ENCODE peak calls at places on chromosomes 6 and 20, in six cellular contexts. L is endothelial cell; K is body of pancreas; T is T47D; I is effector CD4-positive, alpha-beta T cell; U is activated T-helper 1 cell treated with anti-CD3 and anti-CD28 coated beads, Interleukin-2, amount 50 U/mL, for 16 hours. O is an unnamed sample.

GRCh38 chr6:109441069-109441816 is 719 bp downstream of the SMPD2 start:
- DNase-seq in L (peak), K (peak), T (peak), I (peak), U (peak), O (peak)

GRCh38 chr6:158647501-158647900 is 2.4 kb upstream of the SYTL3 start:
- DNase-seq in L (no peak), K (no peak), T (no peak), I (no peak), U (no peak), O (no peak)

GRCh38 chr6:11163932-11164331 is 52.4 kb upstream of the ERVFRD-1 start:
- DNase-seq in L (no peak), K (no peak), T (no peak), I (no peak), U (no peak), O (no peak)

GRCh38 chr6:3321875-3322274 is 63.1 kb downstream of the PSMG4 start:
- DNase-seq in L (no peak), K (no peak), T (no peak), I (no peak), U (no peak), O (no peak)

GRCh38 chr20:34042286-34042685 is 48.6 kb downstream of the RALY start:
- DNase-seq in L (no peak), K (no peak), T (no peak), I (no peak), U (no peak), O (no peak)

GRCh38 chr20:63664861-63665594 is 6.9 kb downstream of the RTEL1 start:
- DNase-seq in L (no peak), K (no peak), T (no peak), I (no peak), U (no peak), O (no peak)

GRCh38 chr6:2220154-2220553 is 25.3 kb downstream of the GMDS start:
- DNase-seq in L (no peak), K (no peak), T (no peak), I (no peak), U (no peak), O (no peak)

GRCh38 chr20:7903429-7903828 is 36.8 kb downstream of the HAO1 start:
- DNase-seq in L (no peak), K (no peak), T (no peak), I (no peak), U (no peak), O (no peak)

GRCh38 chr20:16945619-16946018 is 197.5 kb downstream of the OTOR start:
- DNase-seq in L (no peak), K (no peak), T (no peak), I (no peak), U (no peak), O (no peak)